ENCODE peak calls at places on chromosomes 3 and 15, in nine cellular contexts. E is activated T-helper 1 cell treated with Interleukin-2 at 50 U/mL for 16 hours; F is psoas muscle; Q is HS-5; L is pons; O is A549; D is GM13976; Z is activated CD4-positive, alpha-beta T cell treated with anti-CD3 and anti-CD28 coated beads, Interleukin-2, amount 50 U/mL, for 1 hour; N is kidney epithelial cell. T is an unnamed sample.

GRCh38 chr3:47868306-47868705 is 65.4 kb downstream of the DHX30 start:
- DNase-seq in E (no peak), F (peak; percentile 28), Q (no peak), L (no peak), O (no peak), D (no peak), Z (no peak), N (no peak), T (no peak)

GRCh38 chr3:11514191-11514770 is 129.4 kb downstream of the VGLL4 start:
- DNase-seq in E (no peak), F (no peak), Q (peak; percentile 72), L (no peak), O (peak; percentile 29), D (no peak), Z (no peak), N (peak; percentile 55), T (no peak)

GRCh38 chr15:25171856-25172687 is 217.3 kb downstream of the SNRPN start:
- DNase-seq in E (no peak), F (peak; percentile 28), Q (no peak), L (no peak), O (no peak), D (no peak), Z (no peak), N (no peak), T (peak; percentile 8)

GRCh38 chr3:121768452-121768851 is 18.9 kb upstream of the GOLGB1 start:
- DNase-seq in E (no peak), F (no peak), Q (no peak), L (no peak), O (no peak), D (peak; percentile 20), Z (no peak), N (no peak), T (no peak)

GRCh38 chr3:178022599-178022998 is 513.6 kb upstream of the KCNMB2 start:
- DNase-seq in E (no peak), F (no peak), Q (no peak), L (no peak), O (no peak), D (no peak), Z (no peak), N (no peak), T (no peak)

GRCh38 chr15:60673918-60674558 is 195.1 kb upstream of the ICE2 start:
- DNase-seq in E (no peak), F (peak; percentile 59), Q (peak; percentile 85), L (no peak), O (peak; percentile 58), D (no peak), Z (no peak), N (peak; percentile 89), T (peak; percentile 73)

GRCh38 chr3:181712505-181713299 is 977 bp downstream of the SOX2 start:
- DNase-seq in E (no peak), F (no peak), Q (no peak), L (no peak), O (peak; percentile 58), D (no peak), Z (no peak), N (no peak), T (no peak)

GRCh38 chr3:196985954-196986885 is 17.6 kb upstream of the PIGZ start:
- DNase-seq in E (no peak), F (no peak), Q (no peak), L (no peak), O (no peak), D (no peak), Z (no peak), N (no peak), T (no peak)

GRCh38 chr15:89105147-89105546 is 16.9 kb downstream of the ABHD2 start:
- DNase-seq in E (no peak), F (no peak), Q (peak; percentile 97), L (no peak), O (peak; percentile 75), D (no peak), Z (no peak), N (peak; percentile 90), T (no peak)

GRCh38 chr3:29026959-29027358 is 253.9 kb upstream of the RBMS3 start:
- DNase-seq in E (no peak), F (no peak), Q (no peak), L (no peak), O (no peak), D (no peak), Z (no peak), N (no peak), T (no peak)

GRCh38 chr3:124082343-124082742 is 90.4 kb upstream of the ROPN1 start:
- DNase-seq in E (no peak), F (no peak), Q (no peak), L (no peak), O (no peak), D (no peak), Z (no peak), N (no peak), T (no peak)

GRCh38 chr3:139100821-139101220 is 56.1 kb upstream of the PRR23C start:
- DNase-seq in E (no peak), F (no peak), Q (no peak), L (no peak), O (no peak), D (no peak), Z (no peak), N (no peak), T (no peak)

GRCh38 chr15:34014556-34014955 is 24.4 kb downstream of the AVEN start:
- DNase-seq in E (no peak), F (no peak), Q (no peak), L (no peak), O (no peak), D (no peak), Z (no peak), N (no peak), T (no peak)

T was measured in adrenal gland.